ENCODE peak calls at places on chromosomes 13 and 19, in eight cellular contexts. One of them, this sample, is unnamed.

GRCh38 chr13:44921931-44922758 is 67.1 kb downstream of the NUFIP1 start:
- DNase-seq in IMR-90: peak; percentile 98
- DNase-seq in heart right ventricle: peak; percentile 51
- DNase-seq in colonic mucosa: peak; percentile 67
- DNase-seq in mammary epithelial cell: peak; percentile 83
- DNase-seq in body of pancreas: peak; percentile 32
- DNase-seq in mesendoderm: no peak
- DNase-seq in A673: peak; percentile 39
- DNase-seq in this sample: peak; percentile 13

GRCh38 chr13:30908416-30908980 is 2.4 kb downstream of the MEDAG start:
- DNase-seq in body of pancreas: no peak
- DNase-seq in heart right ventricle: peak; percentile 68
- DNase-seq in IMR-90: peak; percentile 22
- DNase-seq in A673: peak; percentile 67
- DNase-seq in mammary epithelial cell: no peak
- DNase-seq in colonic mucosa: no peak
- DNase-seq in mesendoderm: no peak
- DNase-seq in this sample: no peak

GRCh38 chr19:10929402-10929794 is 787 bp downstream of the TIMM29 start:
- DNase-seq in colonic mucosa: peak; percentile 43
- DNase-seq in mesendoderm: peak; percentile 43
- DNase-seq in body of pancreas: no peak
- DNase-seq in IMR-90: no peak
- DNase-seq in heart right ventricle: no peak
- DNase-seq in A673: no peak
- DNase-seq in mammary epithelial cell: peak; percentile 20
- DNase-seq in this sample: no peak

GRCh38 chr13:99351772-99352171 is 44.6 kb upstream of the GPR183 start:
- DNase-seq in mesendoderm: peak; percentile 29
- DNase-seq in A673: no peak
- DNase-seq in colonic mucosa: no peak
- DNase-seq in body of pancreas: no peak
- DNase-seq in heart right ventricle: no peak
- DNase-seq in IMR-90: no peak
- DNase-seq in mammary epithelial cell: no peak
- DNase-seq in this sample: no peak

GRCh38 chr13:111177081-111177711 is 62.1 kb downstream of the ARHGEF7 start:
- DNase-seq in mesendoderm: no peak
- DNase-seq in mammary epithelial cell: peak; percentile 72
- DNase-seq in A673: peak; percentile 25
- DNase-seq in body of pancreas: peak; percentile 57
- DNase-seq in IMR-90: peak; percentile 68
- DNase-seq in colonic mucosa: no peak
- DNase-seq in heart right ventricle: peak; percentile 77
- DNase-seq in this sample: no peak

GRCh38 chr13:95603887-95604533 is 40.5 kb downstream of the DZIP1 start:
- DNase-seq in colonic mucosa: peak; percentile 66
- DNase-seq in heart right ventricle: no peak
- DNase-seq in A673: no peak
- DNase-seq in body of pancreas: peak; percentile 77
- DNase-seq in mammary epithelial cell: peak; percentile 73
- DNase-seq in mesendoderm: no peak
- DNase-seq in IMR-90: no peak
- DNase-seq in this sample: peak; percentile 10

GRCh38 chr13:102584423-102584822 is 12.4 kb upstream of the TPP2 start:
- DNase-seq in mesendoderm: no peak
- DNase-seq in mammary epithelial cell: no peak
- DNase-seq in A673: no peak
- DNase-seq in colonic mucosa: no peak
- DNase-seq in IMR-90: no peak
- DNase-seq in body of pancreas: no peak
- DNase-seq in heart right ventricle: no peak
- DNase-seq in this sample: no peak

GRCh38 chr13:32476892-32477291 is 49.0 kb upstream of the N4BP2L1 start:
- DNase-seq in body of pancreas: no peak
- DNase-seq in IMR-90: no peak
- DNase-seq in colonic mucosa: no peak
- DNase-seq in mammary epithelial cell: no peak
- DNase-seq in heart right ventricle: no peak
- DNase-seq in A673: no peak
- DNase-seq in mesendoderm: no peak
- DNase-seq in this sample: no peak

GRCh38 chr13:99605417-99606321 is 104.4 kb downstream of the TM9SF2 start:
- DNase-seq in A673: no peak
- DNase-seq in mesendoderm: peak; percentile 73
- DNase-seq in IMR-90: no peak
- DNase-seq in mammary epithelial cell: no peak
- DNase-seq in colonic mucosa: peak; percentile 77
- DNase-seq in heart right ventricle: peak; percentile 44
- DNase-seq in body of pancreas: peak; percentile 82
- DNase-seq in this sample: peak; percentile 67

GRCh38 chr19:41801682-41802317 is 5.4 kb downstream of the CEACAM3 start:
- DNase-seq in colonic mucosa: no peak
- DNase-seq in mammary epithelial cell: no peak
- DNase-seq in A673: peak; percentile 55
- DNase-seq in heart right ventricle: no peak
- DNase-seq in mesendoderm: no peak
- DNase-seq in IMR-90: no peak
- DNase-seq in body of pancreas: no peak
- DNase-seq in this sample: no peak

GRCh38 chr13:44918323-44919102 is 70.8 kb downstream of the NUFIP1 start:
- DNase-seq in mammary epithelial cell: no peak
- DNase-seq in heart right ventricle: peak; percentile 87
- DNase-seq in mesendoderm: peak; percentile 98
- DNase-seq in IMR-90: peak; percentile 97
- DNase-seq in body of pancreas: peak; percentile 91
- DNase-seq in A673: no peak
- DNase-seq in colonic mucosa: peak; percentile 90
- DNase-seq in this sample: peak; percentile 96

GRCh38 chr19:35083678-35084077 is 31.9 kb upstream of the FXYD3 start:
- DNase-seq in mesendoderm: no peak
- DNase-seq in A673: no peak
- DNase-seq in IMR-90: no peak
- DNase-seq in colonic mucosa: no peak
- DNase-seq in heart right ventricle: no peak
- DNase-seq in mammary epithelial cell: no peak
- DNase-seq in body of pancreas: no peak
- DNase-seq in this sample: no peak

GRCh38 chr13:110422913-110423688 is 116.0 kb downstream of the COL4A2 start:
- DNase-seq in A673: no peak
- DNase-seq in mesendoderm: no peak
- DNase-seq in body of pancreas: no peak
- DNase-seq in colonic mucosa: no peak
- DNase-seq in heart right ventricle: no peak
- DNase-seq in mammary epithelial cell: no peak
- DNase-seq in IMR-90: no peak
- DNase-seq in this sample: no peak

GRCh38 chr13:113967206-113967720 is 6.6 kb downstream of the C13orf46 start:
- DNase-seq in mesendoderm: no peak
- DNase-seq in IMR-90: no peak
- DNase-seq in colonic mucosa: no peak
- DNase-seq in mammary epithelial cell: no peak
- DNase-seq in heart right ventricle: no peak
- DNase-seq in A673: no peak
- DNase-seq in body of pancreas: no peak
- DNase-seq in this sample: no peak

GRCh38 chr13:77985866-77986636 is 67.4 kb upstream of the EDNRB start:
- DNase-seq in mammary epithelial cell: no peak
- DNase-seq in mesendoderm: peak; percentile 83
- DNase-seq in body of pancreas: no peak
- DNase-seq in A673: no peak
- DNase-seq in heart right ventricle: peak; percentile 19
- DNase-seq in IMR-90: no peak
- DNase-seq in colonic mucosa: no peak
- DNase-seq in this sample: no peak

GRCh38 chr19:23762548-23762883 is 3.8 kb upstream of the ZNF681 start:
- DNase-seq in colonic mucosa: no peak
- DNase-seq in mammary epithelial cell: no peak
- DNase-seq in heart right ventricle: no peak
- DNase-seq in mesendoderm: no peak
- DNase-seq in IMR-90: no peak
- DNase-seq in A673: no peak
- DNase-seq in body of pancreas: no peak
- DNase-seq in this sample: no peak

GRCh38 chr19:51396175-51396574 is 5.8 kb upstream of the C19orf84 start:
- DNase-seq in heart right ventricle: no peak
- DNase-seq in A673: no peak
- DNase-seq in colonic mucosa: no peak
- DNase-seq in mammary epithelial cell: no peak
- DNase-seq in mesendoderm: no peak
- DNase-seq in body of pancreas: no peak
- DNase-seq in IMR-90: no peak
- DNase-seq in this sample: no peak

GRCh38 chr19:51402117-51402516 is 11.7 kb upstream of the C19orf84 start:
- DNase-seq in A673: no peak
- DNase-seq in colonic mucosa: no peak
- DNase-seq in heart right ventricle: no peak
- DNase-seq in mesendoderm: no peak
- DNase-seq in body of pancreas: no peak
- DNase-seq in IMR-90: no peak
- DNase-seq in mammary epithelial cell: no peak
- DNase-seq in this sample: no peak

GRCh38 chr19:51394045-51394836 is 3.9 kb upstream of the C19orf84 start:
- DNase-seq in mammary epithelial cell: peak; percentile 99
- DNase-seq in IMR-90: peak; percentile 99
- DNase-seq in body of pancreas: peak; percentile 95
- DNase-seq in colonic mucosa: peak; percentile 96
- DNase-seq in A673: peak; percentile 99
- DNase-seq in mesendoderm: peak; percentile 100
- DNase-seq in heart right ventricle: peak; percentile 96
- DNase-seq in this sample: peak; percentile 97

GRCh38 chr19:51398096-51398704 is 7.8 kb upstream of the C19orf84 start:
- DNase-seq in IMR-90: peak; percentile 18
- DNase-seq in body of pancreas: no peak
- DNase-seq in mesendoderm: peak; percentile 56
- DNase-seq in heart right ventricle: no peak
- DNase-seq in A673: peak; percentile 59
- DNase-seq in mammary epithelial cell: no peak
- DNase-seq in colonic mucosa: no peak
- DNase-seq in this sample: no peak
- H3K27me3 ChIP-seq in IMR-90: no peaks in the 10 kb centered on the region
- H3K27me3 ChIP-seq in body of pancreas: no peaks in the 10 kb centered on the region
- H3K27me3 ChIP-seq in mesendoderm: no peaks in the 10 kb centered on the region
- H3K27me3 ChIP-seq in heart right ventricle: no peaks in the 10 kb centered on the region
- H3K27me3 ChIP-seq in A673: no peaks in the 10 kb centered on the region
- H3K27me3 ChIP-seq in mammary epithelial cell: no peaks in the 10 kb centered on the region
- H3K27me3 ChIP-seq in colonic mucosa: no peaks in the 10 kb centered on the region
- H3K27me3 ChIP-seq in this sample: no peaks in the 10 kb centered on the region

DNA sequence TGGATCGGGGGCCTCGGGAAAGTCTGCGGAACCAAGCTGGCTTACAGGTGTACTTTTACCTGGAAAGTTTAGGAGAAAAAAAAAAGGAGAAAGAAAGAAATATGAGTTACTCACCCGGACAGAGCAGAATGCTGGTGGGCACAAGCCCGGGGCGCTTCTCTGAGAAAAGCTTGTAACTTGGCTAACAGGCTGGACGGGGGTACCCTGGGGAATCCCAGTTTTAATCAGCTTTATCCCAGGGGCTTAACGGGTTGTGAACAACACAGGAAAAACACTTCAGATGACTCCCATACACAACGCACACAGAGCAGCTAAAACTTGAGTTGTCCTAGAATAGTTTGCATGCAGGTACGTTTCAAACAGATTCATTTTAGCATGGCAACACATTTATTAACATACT is 37.3 kb downstream of the KLF2 start:
- DNase-seq in A673: no peak
- DNase-seq in heart right ventricle: no peak
- DNase-seq in IMR-90: no peak
- DNase-seq in body of pancreas: no peak
- DNase-seq in colonic mucosa: no peak
- DNase-seq in mesendoderm: no peak
- DNase-seq in mammary epithelial cell: no peak
- DNase-seq in this sample: no peak
- H3K27me3 ChIP-seq in A673: no peaks in the 10 kb centered on the region
- H3K27me3 ChIP-seq in heart right ventricle: no peaks in the 10 kb centered on the region
- H3K27me3 ChIP-seq in IMR-90: no peaks in the 10 kb centered on the region
- H3K27me3 ChIP-seq in body of pancreas: no peaks in the 10 kb centered on the region
- H3K27me3 ChIP-seq in colonic mucosa: no peaks in the 10 kb centered on the region
- H3K27me3 ChIP-seq in mesendoderm: no peaks in the 10 kb centered on the region
- H3K27me3 ChIP-seq in mammary epithelial cell: no peaks in the 10 kb centered on the region
- H3K27me3 ChIP-seq in this sample: no peaks in the 10 kb centered on the region

GRCh38 chr19:49430678-49431329 is 5.6 kb downstream of the GFY start:
- DNase-seq in body of pancreas: no peak
- DNase-seq in IMR-90: no peak
- DNase-seq in mammary epithelial cell: no peak
- DNase-seq in mesendoderm: peak; percentile 48
- DNase-seq in colonic mucosa: no peak
- DNase-seq in heart right ventricle: no peak
- DNase-seq in A673: no peak
- DNase-seq in this sample: no peak

GRCh38 chr19:49430172-49430677 is 5.0 kb downstream of the GFY start:
- DNase-seq in body of pancreas: no peak
- DNase-seq in mesendoderm: peak; percentile 47
- DNase-seq in colonic mucosa: no peak
- DNase-seq in mammary epithelial cell: no peak
- DNase-seq in IMR-90: no peak
- DNase-seq in heart right ventricle: no peak
- DNase-seq in A673: no peak
- DNase-seq in this sample: no peak

GRCh38 chr19:49431330-49431749 is 6.2 kb downstream of the GFY start:
- DNase-seq in colonic mucosa: no peak
- DNase-seq in A673: no peak
- DNase-seq in mammary epithelial cell: no peak
- DNase-seq in heart right ventricle: no peak
- DNase-seq in mesendoderm: no peak
- DNase-seq in IMR-90: no peak
- DNase-seq in body of pancreas: no peak
- DNase-seq in this sample: no peak

GRCh38 chr19:49433240-49433901 is 8.0 kb downstream of the SLC17A7 start:
- DNase-seq in body of pancreas: no peak
- DNase-seq in mesendoderm: no peak
- DNase-seq in colonic mucosa: no peak
- DNase-seq in mammary epithelial cell: no peak
- DNase-seq in A673: no peak
- DNase-seq in IMR-90: no peak
- DNase-seq in heart right ventricle: no peak
- DNase-seq in this sample: no peak

GRCh38 chr19:49432141-49433073 is 7.2 kb downstream of the GFY start:
- DNase-seq in mesendoderm: peak; percentile 66
- DNase-seq in colonic mucosa: peak; percentile 73
- DNase-seq in heart right ventricle: no peak
- DNase-seq in A673: no peak
- DNase-seq in body of pancreas: no peak
- DNase-seq in IMR-90: no peak
- DNase-seq in mammary epithelial cell: no peak
- DNase-seq in this sample: no peak
- H3K27me3 ChIP-seq in mesendoderm: peaks cover 7% of the 10 kb centered on the region
- H3K27me3 ChIP-seq in colonic mucosa: peaks cover 70% of the 10 kb centered on the region
- H3K27me3 ChIP-seq in heart right ventricle: peaks cover 95% of the 10 kb centered on the region
- H3K27me3 ChIP-seq in A673: peaks cover 13% of the 10 kb centered on the region
- H3K27me3 ChIP-seq in body of pancreas: peaks cover 5% of the 10 kb centered on the region
- H3K27me3 ChIP-seq in IMR-90: peaks cover 95% of the 10 kb centered on the region
- H3K27me3 ChIP-seq in mammary epithelial cell: peaks cover 22% of the 10 kb centered on the region
- H3K27me3 ChIP-seq in this sample: no peaks in the 10 kb centered on the region

DNA sequence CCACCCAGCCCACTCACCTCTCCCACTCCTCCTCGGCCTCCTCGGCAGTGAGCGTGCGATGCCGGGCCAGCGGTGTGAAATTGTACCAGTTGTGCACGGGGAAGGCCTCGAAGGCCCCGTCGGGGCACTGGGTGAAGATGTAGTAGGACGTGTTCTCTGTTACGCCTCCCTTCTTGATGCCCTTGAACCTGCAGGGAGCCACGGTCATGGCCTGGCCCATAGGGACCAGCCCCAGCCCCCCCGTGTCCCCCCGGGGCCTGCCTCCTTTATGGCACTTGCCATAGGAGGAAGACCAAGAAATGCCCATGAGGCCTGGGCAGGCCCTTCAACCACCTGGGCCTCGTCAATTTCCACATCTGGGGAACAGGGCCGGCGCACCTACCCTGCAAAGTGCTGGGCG is 5.6 kb downstream of the GTF2F1 start:
- DNase-seq in A673: no peak
- DNase-seq in mammary epithelial cell: no peak
- DNase-seq in body of pancreas: no peak
- DNase-seq in heart right ventricle: no peak
- DNase-seq in mesendoderm: no peak
- DNase-seq in colonic mucosa: no peak
- DNase-seq in IMR-90: no peak
- DNase-seq in this sample: no peak
- H3K27me3 ChIP-seq in A673: no peaks in the 10 kb centered on the region
- H3K27me3 ChIP-seq in mammary epithelial cell: no peaks in the 10 kb centered on the region
- H3K27me3 ChIP-seq in body of pancreas: no peaks in the 10 kb centered on the region
- H3K27me3 ChIP-seq in heart right ventricle: no peaks in the 10 kb centered on the region
- H3K27me3 ChIP-seq in mesendoderm: no peaks in the 10 kb centered on the region
- H3K27me3 ChIP-seq in colonic mucosa: no peaks in the 10 kb centered on the region
- H3K27me3 ChIP-seq in IMR-90: no peaks in the 10 kb centered on the region
- H3K27me3 ChIP-seq in this sample: no peaks in the 10 kb centered on the region

This sample was measured in Caco-2.